ENCODE peak calls at places on chromosomes 1 and 21, in four cellular contexts. P is fibroblast of lung, J is KG1, K is SJSA1. E is an unnamed sample.

GRCh38 chr21:17250651-17251294 is 262.1 kb upstream of the CXADR start:
- DNase-seq in P (peak; percentile 6), J (no peak), K (no peak), E (no peak)

GRCh38 chr21:37435120-37435519 is 68.5 kb downstream of the DYRK1A start:
- DNase-seq in J (no peak), P (peak; percentile 99), K (no peak), E (peak; percentile 66)

GRCh38 chr1:60279798-60280197 is 206.2 kb upstream of the C1orf87 start:
- DNase-seq in J (no peak), P (peak; percentile 51), K (no peak), E (no peak)

GRCh38 chr1:31102501-31102950 is 37.0 kb upstream of the PUM1 start:
- DNase-seq in P (peak; percentile 65), K (no peak), J (no peak), E (no peak)

GRCh38 chr21:40151611-40152010 is 284.4 kb downstream of the PCP4 start:
- DNase-seq in J (no peak), P (no peak), K (no peak), E (no peak)

GRCh38 chr21:33212159-33212851 is 17.4 kb upstream of the IFNAR2 start:
- DNase-seq in J (no peak), K (no peak), P (peak; percentile 70), E (peak; percentile 21)

GRCh38 chr1:233244183-233244582 is 51.3 kb downstream of the PCNX2 start:
- DNase-seq in K (no peak), J (no peak), P (peak; percentile 78), E (peak; percentile 51)

GRCh38 chr1:156308078-156308477 is 9.0 kb upstream of the VHLL start:
- DNase-seq in K (no peak), J (no peak), P (peak; percentile 54), E (no peak)

GRCh38 chr1:187691439-187691838 is 862.7 kb downstream of the PLA2G4A start:
- DNase-seq in P (peak; percentile 99), J (no peak), K (no peak), E (no peak)

GRCh38 chr21:39863111-39863510 is 4.1 kb upstream of the PCP4 start:
- DNase-seq in J (no peak), P (peak; percentile 56), K (no peak), E (peak; percentile 82)

GRCh38 chr1:14261395-14261794 is 337.1 kb upstream of the KAZN start:
- DNase-seq in J (no peak), K (no peak), P (no peak), E (no peak)

GRCh38 chr1:43008425-43009108 is 49.9 kb upstream of the SLC2A1 start:
- DNase-seq in P (no peak), K (no peak), J (no peak), E (no peak)

GRCh38 chr1:153687346-153687745 is 8.9 kb downstream of the NPR1 start:
- DNase-seq in J (no peak), P (no peak), K (no peak), E (no peak)

GRCh38 chr1:10755977-10756521 is 40.4 kb downstream of the CASZ1 start:
- DNase-seq in K (no peak), J (no peak), P (peak; percentile 6), E (peak; percentile 72)

GRCh38 chr1:92483442-92484170 is 3.1 kb downstream of the GFI1 start:
- DNase-seq in P (no peak), J (peak; percentile 15), K (no peak), E (no peak)

GRCh38 chr1:54838565-54839180 is 37.5 kb upstream of the TTC22 start:
- DNase-seq in P (no peak), J (no peak), K (peak; percentile 21), E (no peak)

GRCh38 chr1:25011966-25012625 is 82.0 kb upstream of the RUNX3 start:
- DNase-seq in J (no peak), K (no peak), P (no peak), E (no peak)

GRCh38 chr1:174883361-174883760 is 116.4 kb upstream of the CACYBP start:
- DNase-seq in K (no peak), J (no peak), P (peak; percentile 61), E (no peak)

GRCh38 chr1:162404550-162405160 is 7.3 kb downstream of the SH2D1B start:
- DNase-seq in P (peak; percentile 86), K (no peak), J (no peak), E (no peak)

GRCh38 chr1:11339346-11340247 is 66.6 kb downstream of the UBIAD1 start:
- DNase-seq in P (no peak), J (no peak), K (no peak), E (no peak)

GRCh38 chr1:218383051-218383450 is 37.9 kb downstream of the TGFB2 start:
- DNase-seq in K (no peak), J (no peak), P (no peak), E (no peak)

GRCh38 chr1:78419309-78419708 is 71.5 kb upstream of the PTGFR start:
- DNase-seq in P (peak; percentile 91), J (no peak), K (no peak), E (no peak)

GRCh38 chr1:35001743-35002142 is 16.6 kb upstream of the TMEM35B start:
- DNase-seq in J (no peak), K (no peak), P (peak; percentile 81), E (no peak)

GRCh38 chr1:214108097-214108446 is 120.3 kb downstream of the PROX1 start:
- DNase-seq in J (no peak), K (no peak), P (peak; percentile 27), E (no peak)

GRCh38 chr1:193019442-193020026 is 39.6 kb downstream of the UCHL5 start:
- DNase-seq in K (no peak), P (peak; percentile 55), J (peak; percentile 12), E (no peak)

E was measured in mucosa of gallbladder.